ENCODE peak calls at places on chromosomes 13 and 19, in seven cellular contexts. One of them, this sample, is unnamed.

GRCh38 chr19:51325161-51325979 is 13.9 kb downstream of the IGLON5 start:
- DNase-seq in Caco-2: no peak
- DNase-seq in Peyer's patch: no peak
- DNase-seq in fibroblast of lung: no peak
- DNase-seq in A673: no peak
- DNase-seq in cardiac muscle cell: no peak
- DNase-seq in uterus: no peak
- DNase-seq in this sample: peak; percentile 55

GRCh38 chr19:11420429-11420893 is 1.3 kb upstream of the RGL3 start:
- DNase-seq in uterus: peak; percentile 68
- DNase-seq in Peyer's patch: no peak
- DNase-seq in cardiac muscle cell: peak; percentile 30
- DNase-seq in Caco-2: no peak
- DNase-seq in fibroblast of lung: no peak
- DNase-seq in A673: no peak
- DNase-seq in this sample: no peak

GRCh38 chr19:47444388-47444821 is 25.1 kb upstream of the MEIS3 start:
- DNase-seq in Peyer's patch: no peak
- DNase-seq in A673: peak; percentile 39
- DNase-seq in fibroblast of lung: no peak
- DNase-seq in cardiac muscle cell: peak; percentile 68
- DNase-seq in Caco-2: no peak
- DNase-seq in uterus: no peak
- DNase-seq in this sample: no peak

GRCh38 chr19:38693380-38694223 is 46.2 kb downstream of the ACTN4 start:
- DNase-seq in uterus: no peak
- DNase-seq in A673: peak; percentile 77
- DNase-seq in cardiac muscle cell: no peak
- DNase-seq in Caco-2: peak; percentile 76
- DNase-seq in Peyer's patch: no peak
- DNase-seq in fibroblast of lung: peak; percentile 93
- DNase-seq in this sample: peak; percentile 60

GRCh38 chr19:15562861-15563260 is 52.2 kb upstream of the CYP4F8 start:
- DNase-seq in A673: peak; percentile 47
- DNase-seq in Peyer's patch: no peak
- DNase-seq in Caco-2: no peak
- DNase-seq in cardiac muscle cell: no peak
- DNase-seq in uterus: no peak
- DNase-seq in fibroblast of lung: no peak
- DNase-seq in this sample: no peak

GRCh38 chr13:45718063-45718462 is 15.9 kb downstream of the CBY2 start:
- DNase-seq in Peyer's patch: no peak
- DNase-seq in cardiac muscle cell: peak; percentile 53
- DNase-seq in A673: peak; percentile 60
- DNase-seq in fibroblast of lung: peak; percentile 15
- DNase-seq in uterus: no peak
- DNase-seq in Caco-2: no peak
- DNase-seq in this sample: no peak

GRCh38 chr13:68736961-68737360 is 1370.7 kb upstream of the ATXN8OS start:
- DNase-seq in Caco-2: no peak
- DNase-seq in fibroblast of lung: peak; percentile 13
- DNase-seq in cardiac muscle cell: no peak
- DNase-seq in Peyer's patch: no peak
- DNase-seq in uterus: no peak
- DNase-seq in A673: no peak
- DNase-seq in this sample: no peak

GRCh38 chr13:108376308-108376707 is 106.8 kb downstream of the TNFSF13B start:
- DNase-seq in Caco-2: no peak
- DNase-seq in A673: no peak
- DNase-seq in uterus: no peak
- DNase-seq in fibroblast of lung: no peak
- DNase-seq in cardiac muscle cell: no peak
- DNase-seq in Peyer's patch: no peak
- DNase-seq in this sample: no peak

GRCh38 chr13:45596800-45597484 is 18.6 kb downstream of the ERICH6B start:
- DNase-seq in Caco-2: no peak
- DNase-seq in A673: no peak
- DNase-seq in fibroblast of lung: no peak
- DNase-seq in uterus: no peak
- DNase-seq in Peyer's patch: no peak
- DNase-seq in cardiac muscle cell: no peak
- DNase-seq in this sample: no peak

GRCh38 chr19:3983936-3984583 is 1.2 kb downstream of the EEF2 start:
- DNase-seq in Caco-2: no peak
- DNase-seq in A673: peak; percentile 66
- DNase-seq in uterus: no peak
- DNase-seq in Peyer's patch: peak; percentile 85
- DNase-seq in cardiac muscle cell: no peak
- DNase-seq in fibroblast of lung: peak; percentile 36
- DNase-seq in this sample: peak; percentile 74

GRCh38 chr13:106533940-106534843 is 1.3 kb downstream of the EFNB2 start:
- DNase-seq in Caco-2: peak; percentile 51
- DNase-seq in Peyer's patch: peak; percentile 76
- DNase-seq in cardiac muscle cell: peak; percentile 64
- DNase-seq in A673: no peak
- DNase-seq in uterus: peak; percentile 38
- DNase-seq in fibroblast of lung: peak; percentile 79
- DNase-seq in this sample: peak; percentile 85

GRCh38 chr19:56740478-56740877 is 68.9 kb upstream of the ZNF835 start:
- DNase-seq in cardiac muscle cell: no peak
- DNase-seq in Caco-2: no peak
- DNase-seq in Peyer's patch: no peak
- DNase-seq in uterus: no peak
- DNase-seq in fibroblast of lung: no peak
- DNase-seq in A673: no peak
- DNase-seq in this sample: no peak

GRCh38 chr13:73119612-73120011 is 60.8 kb downstream of the KLF5 start:
- DNase-seq in cardiac muscle cell: no peak
- DNase-seq in Caco-2: no peak
- DNase-seq in A673: no peak
- DNase-seq in fibroblast of lung: no peak
- DNase-seq in uterus: no peak
- DNase-seq in Peyer's patch: no peak
- DNase-seq in this sample: no peak

GRCh38 chr19:24029941-24030636 is 56.9 kb upstream of the ZNF254 start:
- DNase-seq in Caco-2: no peak
- DNase-seq in Peyer's patch: no peak
- DNase-seq in fibroblast of lung: no peak
- DNase-seq in uterus: no peak
- DNase-seq in A673: no peak
- DNase-seq in cardiac muscle cell: no peak
- DNase-seq in this sample: no peak

GRCh38 chr13:20359335-20359734 is 127.2 kb upstream of the GJB6 start:
- DNase-seq in fibroblast of lung: peak; percentile 100
- DNase-seq in Caco-2: no peak
- DNase-seq in cardiac muscle cell: no peak
- DNase-seq in uterus: no peak
- DNase-seq in Peyer's patch: no peak
- DNase-seq in A673: peak; percentile 12
- DNase-seq in this sample: no peak

GRCh38 chr13:50847501-50847900 is 4.0 kb upstream of the DLEU7 start:
- DNase-seq in cardiac muscle cell: no peak
- DNase-seq in uterus: no peak
- DNase-seq in Caco-2: no peak
- DNase-seq in A673: no peak
- DNase-seq in Peyer's patch: no peak
- DNase-seq in fibroblast of lung: no peak
- DNase-seq in this sample: no peak

GRCh38 chr19:35249848-35250711 is 1.3 kb downstream of the LSR start:
- DNase-seq in fibroblast of lung: no peak
- DNase-seq in A673: no peak
- DNase-seq in cardiac muscle cell: no peak
- DNase-seq in Caco-2: no peak
- DNase-seq in uterus: no peak
- DNase-seq in Peyer's patch: peak; percentile 44
- DNase-seq in this sample: peak; percentile 61

GRCh38 chr13:51577690-51578089 is 6.6 kb upstream of the WDFY2 start:
- DNase-seq in Peyer's patch: no peak
- DNase-seq in uterus: no peak
- DNase-seq in Caco-2: no peak
- DNase-seq in fibroblast of lung: no peak
- DNase-seq in A673: no peak
- DNase-seq in cardiac muscle cell: no peak
- DNase-seq in this sample: no peak

GRCh38 chr13:107185889-107186288 is 618.0 kb upstream of the ARGLU1 start:
- DNase-seq in uterus: no peak
- DNase-seq in Caco-2: no peak
- DNase-seq in fibroblast of lung: peak; percentile 61
- DNase-seq in Peyer's patch: no peak
- DNase-seq in cardiac muscle cell: no peak
- DNase-seq in A673: no peak
- DNase-seq in this sample: no peak

GRCh38 chr13:34360702-34361101 is 542.8 kb downstream of the RFC3 start:
- DNase-seq in fibroblast of lung: peak; percentile 19
- DNase-seq in Peyer's patch: no peak
- DNase-seq in uterus: no peak
- DNase-seq in A673: no peak
- DNase-seq in Caco-2: no peak
- DNase-seq in cardiac muscle cell: no peak
- DNase-seq in this sample: no peak

GRCh38 chr13:101982903-101983302 is 418.9 kb downstream of the FGF14 start:
- DNase-seq in Caco-2: no peak
- DNase-seq in cardiac muscle cell: no peak
- DNase-seq in fibroblast of lung: no peak
- DNase-seq in Peyer's patch: no peak
- DNase-seq in uterus: no peak
- DNase-seq in A673: no peak
- DNase-seq in this sample: no peak

GRCh38 chr13:30153871-30154426 is 153.4 kb downstream of the KATNAL1 start:
- DNase-seq in fibroblast of lung: peak; percentile 32
- DNase-seq in cardiac muscle cell: peak; percentile 61
- DNase-seq in Caco-2: no peak
- DNase-seq in uterus: no peak
- DNase-seq in Peyer's patch: peak; percentile 37
- DNase-seq in A673: no peak
- DNase-seq in this sample: no peak

GRCh38 chr19:6828306-6828697 is 55.8 kb downstream of the VAV1 start:
- DNase-seq in fibroblast of lung: no peak
- DNase-seq in Peyer's patch: no peak
- DNase-seq in Caco-2: no peak
- DNase-seq in uterus: no peak
- DNase-seq in A673: no peak
- DNase-seq in cardiac muscle cell: no peak
- DNase-seq in this sample: no peak
- TF ChIP-seq CTCF in fibroblast of lung: no peak
- TF ChIP-seq CTCF in Peyer's patch: no peak
- TF ChIP-seq CTCF in Caco-2: no peak
- TF ChIP-seq CTCF in uterus: no peak
- TF ChIP-seq CTCF in A673: no peak
- TF ChIP-seq CTCF in cardiac muscle cell: no peak
- TF ChIP-seq CTCF in this sample: no peak

GRCh38 chr13:31798189-31798588 is 58.9 kb downstream of the RXFP2 start:
- DNase-seq in Peyer's patch: no peak
- DNase-seq in A673: no peak
- DNase-seq in Caco-2: no peak
- DNase-seq in fibroblast of lung: no peak
- DNase-seq in uterus: no peak
- DNase-seq in cardiac muscle cell: no peak
- DNase-seq in this sample: no peak

GRCh38 chr13:31801088-31801487 is 61.8 kb downstream of the RXFP2 start:
- DNase-seq in fibroblast of lung: no peak
- DNase-seq in Caco-2: no peak
- DNase-seq in A673: no peak
- DNase-seq in uterus: no peak
- DNase-seq in Peyer's patch: no peak
- DNase-seq in cardiac muscle cell: no peak
- DNase-seq in this sample: no peak

GRCh38 chr13:31793246-31793645 is 53.9 kb downstream of the RXFP2 start:
- DNase-seq in Caco-2: no peak
- DNase-seq in cardiac muscle cell: no peak
- DNase-seq in uterus: no peak
- DNase-seq in fibroblast of lung: peak; percentile 20
- DNase-seq in Peyer's patch: no peak
- DNase-seq in A673: no peak
- DNase-seq in this sample: no peak

GRCh38 chr13:31794452-31794851 is 55.1 kb downstream of the RXFP2 start:
- DNase-seq in A673: no peak
- DNase-seq in fibroblast of lung: no peak
- DNase-seq in cardiac muscle cell: no peak
- DNase-seq in Peyer's patch: no peak
- DNase-seq in Caco-2: no peak
- DNase-seq in uterus: no peak
- DNase-seq in this sample: no peak

GRCh38 chr13:31797154-31797775 is 57.9 kb downstream of the RXFP2 start:
- DNase-seq in fibroblast of lung: peak; percentile 33
- DNase-seq in Peyer's patch: no peak
- DNase-seq in uterus: no peak
- DNase-seq in A673: peak; percentile 27
- DNase-seq in Caco-2: no peak
- DNase-seq in cardiac muscle cell: peak; percentile 26
- DNase-seq in this sample: no peak
- H3K4me3 ChIP-seq in fibroblast of lung: no peak overlapping the region
- H3K4me3 ChIP-seq in Peyer's patch: no peak overlapping the region
- H3K4me3 ChIP-seq in uterus: no peak overlapping the region
- H3K4me3 ChIP-seq in A673: no peak overlapping the region
- H3K4me3 ChIP-seq in Caco-2: no peak overlapping the region
- H3K4me3 ChIP-seq in cardiac muscle cell: no peak overlapping the region
- H3K4me3 ChIP-seq in this sample: no peak overlapping the region

GRCh38 chr19:21202865-21203494 is 61.1 kb downstream of the ZNF431 start:
- DNase-seq in Caco-2: no peak
- DNase-seq in uterus: no peak
- DNase-seq in A673: peak; percentile 57
- DNase-seq in fibroblast of lung: peak; percentile 5
- DNase-seq in cardiac muscle cell: peak; percentile 64
- DNase-seq in Peyer's patch: no peak
- DNase-seq in this sample: no peak
- TF ChIP-seq CTCF in Caco-2: peak; percentile 32
- TF ChIP-seq CTCF in uterus: peak; percentile 51
- TF ChIP-seq CTCF in A673: peak; percentile 69
- TF ChIP-seq CTCF in fibroblast of lung: peak; percentile 41
- TF ChIP-seq CTCF in cardiac muscle cell: peak; percentile 60
- TF ChIP-seq CTCF in Peyer's patch: peak; percentile 55
- TF ChIP-seq CTCF in this sample: peak; percentile 72

GRCh38 chr13:48570225-48570828 is 37.4 kb upstream of the RCBTB2 start:
- DNase-seq in fibroblast of lung: no peak
- DNase-seq in uterus: no peak
- DNase-seq in Caco-2: no peak
- DNase-seq in cardiac muscle cell: no peak
- DNase-seq in Peyer's patch: no peak
- DNase-seq in A673: no peak
- DNase-seq in this sample: no peak

GRCh38 chr13:48567521-48568331 is 34.8 kb upstream of the RCBTB2 start:
- DNase-seq in Peyer's patch: no peak
- DNase-seq in A673: no peak
- DNase-seq in Caco-2: no peak
- DNase-seq in fibroblast of lung: no peak
- DNase-seq in uterus: no peak
- DNase-seq in cardiac muscle cell: no peak
- DNase-seq in this sample: no peak

GRCh38 chr13:48574036-48574796 is 41.3 kb upstream of the RCBTB2 start:
- DNase-seq in uterus: no peak
- DNase-seq in fibroblast of lung: no peak
- DNase-seq in A673: no peak
- DNase-seq in Peyer's patch: no peak
- DNase-seq in Caco-2: no peak
- DNase-seq in cardiac muscle cell: no peak
- DNase-seq in this sample: no peak

GRCh38 chr13:48573213-48573612 is 40.3 kb upstream of the RCBTB2 start:
- DNase-seq in A673: no peak
- DNase-seq in uterus: no peak
- DNase-seq in Caco-2: no peak
- DNase-seq in cardiac muscle cell: no peak
- DNase-seq in Peyer's patch: no peak
- DNase-seq in fibroblast of lung: no peak
- DNase-seq in this sample: no peak

GRCh38 chr13:48571121-48571901 is 38.4 kb upstream of the RCBTB2 start:
- DNase-seq in Peyer's patch: no peak
- DNase-seq in uterus: no peak
- DNase-seq in Caco-2: no peak
- DNase-seq in A673: no peak
- DNase-seq in fibroblast of lung: peak; percentile 82
- DNase-seq in cardiac muscle cell: peak; percentile 36
- DNase-seq in this sample: no peak
- H3K4me3 ChIP-seq in Peyer's patch: no peak overlapping the region
- H3K4me3 ChIP-seq in uterus: peak overlapping the region; percentile 24
- H3K4me3 ChIP-seq in Caco-2: no peak overlapping the region
- H3K4me3 ChIP-seq in A673: no peak overlapping the region
- H3K4me3 ChIP-seq in fibroblast of lung: peak overlapping the region; percentile 33
- H3K4me3 ChIP-seq in cardiac muscle cell: no peak overlapping the region
- H3K4me3 ChIP-seq in this sample: peak overlapping the region; percentile 25